ENCODE peak calls at places on chromosomes 3 and 15, in six cellular contexts. One of them, this sample, is unnamed.
A peak's percentile ranks its signal among the peaks of the same experiment; 100 is the strongest.

GRCh38 chr3:1943395-1944118 is 155.1 kb upstream of the CNTN4 start:
- DNase-seq in WTC11: no peak
- DNase-seq in fibroblast of villous mesenchyme: no peak
- DNase-seq in stimulated activated naive CD8-positive, alpha-beta T cell treated with anti-CD3 and anti-CD28 coated beads, Interleukin-15, Interleukin-2, amounts not matched to agents 100 U/mL and 50 U/mL, for 24 hours: no peak
- DNase-seq in hypothalamus: no peak
- DNase-seq in kidney tubule cell: no peak
- DNase-seq in this sample: no peak

GRCh38 chr15:78854973-78855372 is 17.7 kb upstream of the MORF4L1 start:
- DNase-seq in WTC11: no peak
- DNase-seq in kidney tubule cell: no peak
- DNase-seq in hypothalamus: no peak
- DNase-seq in fibroblast of villous mesenchyme: no peak
- DNase-seq in stimulated activated naive CD8-positive, alpha-beta T cell treated with anti-CD3 and anti-CD28 coated beads, Interleukin-15, Interleukin-2, amounts not matched to agents 100 U/mL and 50 U/mL, for 24 hours: no peak
- DNase-seq in this sample: no peak

GRCh38 chr3:128001576-128001975 is 50.7 kb upstream of the SEC61A1 start:
- DNase-seq in fibroblast of villous mesenchyme: no peak
- DNase-seq in hypothalamus: no peak
- DNase-seq in WTC11: peak; percentile 34
- DNase-seq in stimulated activated naive CD8-positive, alpha-beta T cell treated with anti-CD3 and anti-CD28 coated beads, Interleukin-15, Interleukin-2, amounts not matched to agents 100 U/mL and 50 U/mL, for 24 hours: no peak
- DNase-seq in kidney tubule cell: no peak
- DNase-seq in this sample: no peak

GRCh38 chr3:126528419-126528799 is 4.5 kb downstream of the CHST13 start:
- DNase-seq in fibroblast of villous mesenchyme: no peak
- DNase-seq in hypothalamus: no peak
- DNase-seq in kidney tubule cell: no peak
- DNase-seq in WTC11: no peak
- DNase-seq in stimulated activated naive CD8-positive, alpha-beta T cell treated with anti-CD3 and anti-CD28 coated beads, Interleukin-15, Interleukin-2, amounts not matched to agents 100 U/mL and 50 U/mL, for 24 hours: no peak
- DNase-seq in this sample: no peak

GRCh38 chr15:35546581-35547381 is 816 bp upstream of the DPH6 start:
- DNase-seq in kidney tubule cell: no peak
- DNase-seq in hypothalamus: peak; percentile 36
- DNase-seq in WTC11: no peak
- DNase-seq in fibroblast of villous mesenchyme: no peak
- DNase-seq in stimulated activated naive CD8-positive, alpha-beta T cell treated with anti-CD3 and anti-CD28 coated beads, Interleukin-15, Interleukin-2, amounts not matched to agents 100 U/mL and 50 U/mL, for 24 hours: peak; percentile 6
- DNase-seq in this sample: no peak

GRCh38 chr3:80232760-80233159 is 465.0 kb upstream of the ROBO1 start:
- DNase-seq in kidney tubule cell: peak; percentile 90
- DNase-seq in stimulated activated naive CD8-positive, alpha-beta T cell treated with anti-CD3 and anti-CD28 coated beads, Interleukin-15, Interleukin-2, amounts not matched to agents 100 U/mL and 50 U/mL, for 24 hours: no peak
- DNase-seq in fibroblast of villous mesenchyme: peak; percentile 59
- DNase-seq in hypothalamus: no peak
- DNase-seq in WTC11: no peak
- DNase-seq in this sample: no peak

GRCh38 chr3:57919987-57920386 is 88.2 kb upstream of the FLNB start:
- DNase-seq in fibroblast of villous mesenchyme: peak; percentile 25
- DNase-seq in WTC11: no peak
- DNase-seq in kidney tubule cell: no peak
- DNase-seq in hypothalamus: no peak
- DNase-seq in stimulated activated naive CD8-positive, alpha-beta T cell treated with anti-CD3 and anti-CD28 coated beads, Interleukin-15, Interleukin-2, amounts not matched to agents 100 U/mL and 50 U/mL, for 24 hours: no peak
- DNase-seq in this sample: no peak

GRCh38 chr3:13136426-13136825 is 63.2 kb upstream of the IQSEC1 start:
- DNase-seq in kidney tubule cell: no peak
- DNase-seq in fibroblast of villous mesenchyme: no peak
- DNase-seq in stimulated activated naive CD8-positive, alpha-beta T cell treated with anti-CD3 and anti-CD28 coated beads, Interleukin-15, Interleukin-2, amounts not matched to agents 100 U/mL and 50 U/mL, for 24 hours: no peak
- DNase-seq in hypothalamus: no peak
- DNase-seq in WTC11: no peak
- DNase-seq in this sample: no peak

GRCh38 chr3:42662037-42662812 is 8.7 kb downstream of the ZBTB47 start:
- DNase-seq in stimulated activated naive CD8-positive, alpha-beta T cell treated with anti-CD3 and anti-CD28 coated beads, Interleukin-15, Interleukin-2, amounts not matched to agents 100 U/mL and 50 U/mL, for 24 hours: no peak
- DNase-seq in WTC11: no peak
- DNase-seq in fibroblast of villous mesenchyme: no peak
- DNase-seq in hypothalamus: no peak
- DNase-seq in kidney tubule cell: no peak
- DNase-seq in this sample: no peak

GRCh38 chr3:24494616-24495333 is at the start of gene THRB:
- DNase-seq in stimulated activated naive CD8-positive, alpha-beta T cell treated with anti-CD3 and anti-CD28 coated beads, Interleukin-15, Interleukin-2, amounts not matched to agents 100 U/mL and 50 U/mL, for 24 hours: peak; percentile 25
- DNase-seq in kidney tubule cell: peak; percentile 87
- DNase-seq in hypothalamus: peak; percentile 61
- DNase-seq in WTC11: peak; percentile 77
- DNase-seq in fibroblast of villous mesenchyme: peak; percentile 47
- DNase-seq in this sample: peak; percentile 86

GRCh38 chr3:43490640-43491185 is 131.1 kb downstream of the ANO10 start:
- DNase-seq in kidney tubule cell: peak; percentile 72
- DNase-seq in WTC11: no peak
- DNase-seq in stimulated activated naive CD8-positive, alpha-beta T cell treated with anti-CD3 and anti-CD28 coated beads, Interleukin-15, Interleukin-2, amounts not matched to agents 100 U/mL and 50 U/mL, for 24 hours: no peak
- DNase-seq in hypothalamus: no peak
- DNase-seq in fibroblast of villous mesenchyme: no peak
- DNase-seq in this sample: no peak

GRCh38 chr3:188807002-188807401 is 364.8 kb upstream of the TPRG1 start:
- DNase-seq in hypothalamus: no peak
- DNase-seq in stimulated activated naive CD8-positive, alpha-beta T cell treated with anti-CD3 and anti-CD28 coated beads, Interleukin-15, Interleukin-2, amounts not matched to agents 100 U/mL and 50 U/mL, for 24 hours: no peak
- DNase-seq in fibroblast of villous mesenchyme: no peak
- DNase-seq in WTC11: no peak
- DNase-seq in kidney tubule cell: peak; percentile 12
- DNase-seq in this sample: no peak